ENCODE peak calls at places on chromosomes 11 and 22, in six cellular contexts. C is heart left ventricle, Z is H54, B is transverse colon, F is gastrocnemius medialis, I is suprapubic skin. O is an unnamed sample.

GRCh38 chr11:66343176-66343575 is 1.7 kb downstream of the BRMS1 start:
- DNase-seq in F (no peak), C (no peak), Z (no peak), I (no peak), B (no peak), O (no peak)

GRCh38 chr11:68327586-68328370 is 15.4 kb downstream of the LRP5 start:
- DNase-seq in Z (no peak), C (no peak), I (no peak), F (no peak), B (no peak), O (no peak)

GRCh38 chr11:44946268-44946667 is 4.4 kb downstream of the TP53I11 start:
- DNase-seq in I (peak; percentile 94), F (peak; percentile 89), B (no peak), C (peak; percentile 63), Z (no peak), O (no peak)

GRCh38 chr11:11513438-11513837 is 108.4 kb downstream of the GALNT18 start:
- DNase-seq in I (no peak), F (no peak), Z (no peak), B (no peak), C (no peak), O (no peak)

GRCh38 chr22:22955866-22956535 is 68.4 kb downstream of the IGLL5 start:
- DNase-seq in B (peak; percentile 73), F (peak; percentile 28), C (peak; percentile 60), Z (peak; percentile 26), I (no peak), O (peak; percentile 58)

GRCh38 chr11:44727114-44727372 is 281 bp downstream of the TSPAN18 start:
- DNase-seq in B (no peak), C (no peak), I (no peak), Z (no peak), F (no peak), O (no peak)

GRCh38 chr22:36781656-36782627 is 6.0 kb upstream of the IFT27 start:
- DNase-seq in C (peak; percentile 71), Z (peak; percentile 81), B (peak; percentile 88), I (peak; percentile 84), F (peak; percentile 53), O (peak; percentile 94)

GRCh38 chr11:30017467-30017895 is 651 bp upstream of the KCNA4 start:
- DNase-seq in Z (no peak), F (no peak), C (no peak), I (no peak), B (no peak), O (no peak)

GRCh38 chr11:103648054-103648453 is 388.4 kb upstream of the DDI1 start:
- DNase-seq in I (no peak), C (no peak), B (no peak), Z (no peak), F (no peak), O (no peak)

GRCh38 chr22:40397436-40397835 is 27.0 kb downstream of the SGSM3 start:
- DNase-seq in I (no peak), B (no peak), F (no peak), Z (no peak), C (no peak), O (no peak)

GRCh38 chr11:100561325-100561724 is 125.8 kb upstream of the ARHGAP42 start:
- DNase-seq in B (no peak), F (no peak), Z (no peak), I (no peak), C (no peak), O (no peak)

GRCh38 chr11:108774037-108774436 is 109.2 kb downstream of the DDX10 start:
- DNase-seq in Z (no peak), F (no peak), I (no peak), B (no peak), C (no peak), O (no peak)

GRCh38 chr22:48943567-48944432 is 883.9 kb downstream of the BRD1 start:
- DNase-seq in Z (no peak), F (no peak), B (peak; percentile 7), I (peak; percentile 40), C (no peak), O (no peak)

GRCh38 chr22:30292069-30292970 is 3.0 kb upstream of the CASTOR1 start:
- DNase-seq in F (no peak), I (no peak), Z (no peak), C (peak; percentile 15), B (no peak), O (no peak)

GRCh38 chr22:11629661-11630385 is 3898.2 kb upstream of the OR11H1 start:
- DNase-seq in F (no peak), C (no peak), I (no peak), Z (no peak), B (no peak), O (no peak)

GRCh38 chr22:27948569-27948968 is 29.5 kb upstream of the PITPNB start:
- DNase-seq in I (no peak), B (no peak), C (no peak), F (no peak), Z (no peak), O (no peak)

GRCh38 chr11:32312865-32313403 is 122.4 kb downstream of the WT1 start:
- DNase-seq in Z (peak; percentile 66), C (no peak), I (no peak), B (peak; percentile 7), F (no peak), O (no peak)

GRCh38 chr11:124864892-124865180 is 396 bp upstream of the ROBO3 start:
- DNase-seq in C (no peak), F (no peak), Z (no peak), I (no peak), B (no peak), O (no peak)

GRCh38 chr11:44737686-44738085 is 10.9 kb downstream of the TSPAN18 start:
- DNase-seq in B (no peak), C (no peak), F (no peak), I (no peak), Z (no peak), O (no peak)

GRCh38 chr11:57679396-57679795 is 11.5 kb downstream of the ZDHHC5 start:
- DNase-seq in C (no peak), B (no peak), I (no peak), F (no peak), Z (no peak), O (no peak)

GRCh38 chr11:78168539-78169477 is 19.6 kb downstream of the KCTD21 start:
- DNase-seq in B (peak; percentile 34), F (peak; percentile 77), I (peak; percentile 90), C (peak; percentile 91), Z (no peak), O (no peak)

GRCh38 chr11:85889676-85890579 is 34.7 kb downstream of the CCDC83 start:
- DNase-seq in I (no peak), B (no peak), C (no peak), F (no peak), Z (peak; percentile 86), O (no peak)

GRCh38 chr11:66340596-66341501 is 4.1 kb downstream of the BRMS1 start:
- DNase-seq in I (no peak), Z (no peak), C (no peak), F (no peak), B (no peak), O (no peak)

GRCh38 chr11:117610045-117610444 is 187.0 kb downstream of the DSCAML1 start:
- DNase-seq in Z (peak; percentile 11), B (no peak), I (no peak), F (no peak), C (no peak), O (peak; percentile 17)

GRCh38 chr22:46358766-46359165 is 23.3 kb downstream of the TRMU start:
- DNase-seq in F (no peak), B (no peak), Z (no peak), I (no peak), C (no peak), O (no peak)
- TF ChIP-seq POLR2A in F (no peak), B (no peak), Z (no peak), I (no peak), C (no peak), O (no peak)

DNA sequence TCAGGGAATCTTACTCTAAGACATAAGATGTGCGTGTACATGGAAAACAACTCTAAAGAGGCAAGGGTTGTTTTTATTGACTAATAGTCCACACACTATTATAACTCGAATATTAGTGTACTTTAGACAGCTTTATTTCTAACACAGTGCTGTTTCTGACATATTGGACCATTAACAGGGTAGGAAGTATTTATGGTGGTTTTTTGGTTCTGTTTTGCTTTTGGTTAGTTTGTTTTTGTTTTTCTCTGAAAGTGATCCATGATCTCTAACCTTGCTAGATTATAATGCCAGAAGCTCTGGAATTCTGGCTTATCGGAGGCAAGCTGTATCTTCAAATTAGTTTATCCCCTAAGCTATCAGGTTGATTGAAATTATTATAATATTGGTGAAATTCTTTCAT is 1.1 kb upstream of the HBG1 start:
- DNase-seq in I (no peak), C (no peak), Z (no peak), F (no peak), B (no peak), O (no peak)
- TF ChIP-seq POLR2A in I (no peak), C (no peak), Z (no peak), F (no peak), B (no peak), O (no peak)

GRCh38 chr11:114776956-114777355 is 98.6 kb downstream of the NXPE2 start:
- DNase-seq in B (no peak), Z (no peak), C (no peak), F (no peak), I (no peak), O (no peak)
- TF ChIP-seq POLR2A in B (no peak), Z (no peak), C (no peak), F (no peak), I (no peak), O (no peak)

GRCh38 chr11:19243143-19243542 is 2.4 kb upstream of the E2F8 start:
- DNase-seq in C (no peak), Z (no peak), B (no peak), F (no peak), I (no peak), O (no peak)

GRCh38 chr11:19240420-19241259 is at the start of gene E2F8:
- DNase-seq in B (peak; percentile 96), C (peak; percentile 95), Z (peak; percentile 96), F (peak; percentile 93), I (peak; percentile 91), O (peak; percentile 94)

GRCh38 chr11:19243601-19244000 is 2.9 kb upstream of the E2F8 start:
- DNase-seq in Z (no peak), C (no peak), B (no peak), I (no peak), F (no peak), O (no peak)

GRCh38 chr11:19242184-19242932 is 1.6 kb upstream of the E2F8 start:
- DNase-seq in I (no peak), Z (no peak), B (peak; percentile 16), C (no peak), F (no peak), O (no peak)

DNA sequence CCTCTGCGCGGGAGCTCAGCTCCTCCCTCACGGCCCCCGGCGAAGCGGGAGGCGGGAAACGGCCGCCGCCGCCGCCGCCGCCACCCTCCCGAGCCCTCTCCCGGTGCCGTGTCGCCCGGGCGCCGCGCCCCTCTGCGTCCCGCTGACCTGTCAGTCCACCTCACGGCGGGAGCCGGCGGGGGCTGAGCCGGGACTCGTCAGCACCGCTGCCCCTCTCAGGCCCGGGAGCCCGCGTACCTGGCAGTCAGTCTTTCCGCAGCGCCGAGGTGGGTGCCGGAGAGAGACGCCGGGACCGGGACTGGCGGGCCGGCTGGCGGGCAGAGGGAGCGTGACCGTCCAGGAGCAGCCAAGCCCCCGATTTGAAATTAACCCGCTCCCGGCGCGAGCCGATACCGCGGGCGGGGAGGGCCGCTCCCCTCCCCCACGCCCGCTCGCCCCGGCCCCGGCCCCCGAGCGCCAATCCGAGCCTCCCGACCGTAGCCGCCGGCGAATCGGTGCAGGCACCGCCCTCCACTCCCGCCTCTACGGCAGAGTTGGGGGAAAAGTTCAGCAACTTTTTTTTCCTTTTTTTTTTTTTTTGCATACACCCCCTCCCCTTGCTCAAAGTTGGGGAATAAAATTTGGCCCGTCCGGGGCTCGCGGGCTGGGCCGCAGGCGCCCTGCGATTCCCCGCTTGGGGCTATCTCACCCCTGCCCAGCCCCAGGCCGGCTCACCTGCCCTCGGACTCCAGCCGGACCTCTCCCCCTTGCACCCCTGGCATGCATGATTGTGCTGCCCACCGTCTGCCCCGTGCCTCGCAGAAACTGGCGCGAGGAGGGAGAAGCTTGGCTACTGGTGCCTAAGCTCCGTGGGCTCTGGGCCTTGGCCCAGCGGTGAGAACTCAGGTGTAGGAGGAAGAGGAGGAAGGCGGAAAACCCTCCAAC is 777 bp upstream of the E2F8 start:
- DNase-seq in C (peak; percentile 23), Z (peak; percentile 58), I (peak; percentile 75), B (peak; percentile 49), F (no peak), O (peak; percentile 67)
- TF ChIP-seq POLR2A in C (no peak), Z (peak; percentile 40), I (no peak), B (no peak), F (no peak), O (no peak)